ENCODE peak calls at places on chromosome 5, in four cellular contexts. J, Y, W and A are unnamed samples.
A peak's percentile ranks its signal among the peaks of the same experiment; 100 is the strongest.

GRCh38 chr5:69364414-69364813 is 4.9 kb downstream of the AK6 start:
- DNase-seq in W (peak; percentile 29), Y (no peak), J (peak; percentile 38), A (no peak)

GRCh38 chr5:82176115-82176514 is 102.0 kb downstream of the RPS23 start:
- DNase-seq in J (no peak), Y (no peak), W (no peak), A (no peak)

GRCh38 chr5:15003511-15003920 is 131.9 kb upstream of the ANKH start:
- DNase-seq in W (peak; percentile 59), Y (peak; percentile 13), J (peak; percentile 68), A (peak; percentile 82)

GRCh38 chr5:23352437-23352836 is 155.0 kb upstream of the PRDM9 start:
- DNase-seq in J (peak; percentile 9), W (peak; percentile 15), Y (no peak), A (no peak)

GRCh38 chr5:151202381-151203139 is 21.3 kb downstream of the CCDC69 start:
- DNase-seq in Y (no peak), W (no peak), J (no peak), A (peak; percentile 80)

GRCh38 chr5:39080597-39081204 is 6.5 kb upstream of the RICTOR start:
- DNase-seq in W (peak; percentile 56), Y (no peak), J (peak; percentile 85), A (peak; percentile 73)

GRCh38 chr5:136701191-136701590 is 335.8 kb upstream of the TRPC7 start:
- DNase-seq in W (no peak), Y (no peak), J (no peak), A (no peak)

GRCh38 chr5:43484049-43484849 is 584 bp upstream of the TMEM267 start:
- DNase-seq in J (peak; percentile 95), W (peak; percentile 69), Y (peak; percentile 60), A (peak; percentile 88)

GRCh38 chr5:52740007-52740406 is 47.7 kb upstream of the ITGA1 start:
- DNase-seq in J (no peak), Y (no peak), W (no peak), A (no peak)

GRCh38 chr5:93909356-93909755 is 168.0 kb upstream of the POU5F2 start:
- DNase-seq in Y (no peak), J (no peak), W (no peak), A (peak; percentile 23)

GRCh38 chr5:170313344-170313743 is 15.8 kb upstream of the LCP2 start:
- DNase-seq in Y (no peak), J (peak; percentile 37), W (no peak), A (no peak)

GRCh38 chr5:134103397-134103796 is 11.1 kb upstream of the TCF7 start:
- DNase-seq in W (no peak), Y (no peak), J (no peak), A (no peak)

GRCh38 chr5:135079282-135079681 is 45.3 kb upstream of the PITX1 start:
- DNase-seq in Y (no peak), J (no peak), W (no peak), A (no peak)

GRCh38 chr5:137309290-137309689 is 189.8 kb downstream of the SPOCK1 start:
- DNase-seq in J (no peak), W (no peak), Y (no peak), A (no peak)

GRCh38 chr5:37767961-37768360 is 71.9 kb downstream of the GDNF start:
- DNase-seq in W (no peak), Y (no peak), J (no peak), A (no peak)

GRCh38 chr5:91176288-91177016 is 206.7 kb downstream of the ARRDC3 start:
- DNase-seq in J (no peak), Y (no peak), W (no peak), A (no peak)

GRCh38 chr5:124421584-124421983 is 324.9 kb downstream of the ZNF608 start:
- DNase-seq in J (no peak), W (no peak), Y (no peak), A (no peak)

GRCh38 chr5:73902327-73903051 is 276.5 kb downstream of the ARHGEF28 start:
- DNase-seq in Y (peak; percentile 55), J (peak; percentile 55), W (peak; percentile 41), A (peak; percentile 62)

GRCh38 chr5:13930721-13931246 is 13.7 kb downstream of the DNAH5 start:
- DNase-seq in J (no peak), W (no peak), Y (no peak), A (no peak)

GRCh38 chr5:73747696-73748380 is 121.8 kb downstream of the ARHGEF28 start:
- DNase-seq in Y (no peak), W (no peak), J (no peak), A (peak; percentile 87)

GRCh38 chr5:122967625-122968024 is 68.9 kb downstream of the PPIC start:
- DNase-seq in W (no peak), Y (peak; percentile 43), J (no peak), A (no peak)

GRCh38 chr5:58080573-58080972 is 379.3 kb downstream of the PLK2 start:
- DNase-seq in J (no peak), Y (no peak), W (no peak), A (peak; percentile 35)

GRCh38 chr5:123814796-123815479 is 303.0 kb downstream of the CSNK1G3 start:
- DNase-seq in Y (no peak), J (no peak), W (no peak), A (peak; percentile 65)

GRCh38 chr5:38638656-38639055 is 82.2 kb upstream of the LIFR start:
- DNase-seq in W (no peak), J (no peak), Y (no peak), A (no peak)

GRCh38 chr5:142426129-142426641 is 101.4 kb upstream of the SPRY4 start:
- DNase-seq in W (no peak), Y (no peak), J (no peak), A (peak; percentile 85)

GRCh38 chr5:58459276-58459859 is 518 bp downstream of the PLK2 start:
- DNase-seq in J (no peak), Y (no peak), W (peak; percentile 1), A (peak; percentile 46)

DNA sequence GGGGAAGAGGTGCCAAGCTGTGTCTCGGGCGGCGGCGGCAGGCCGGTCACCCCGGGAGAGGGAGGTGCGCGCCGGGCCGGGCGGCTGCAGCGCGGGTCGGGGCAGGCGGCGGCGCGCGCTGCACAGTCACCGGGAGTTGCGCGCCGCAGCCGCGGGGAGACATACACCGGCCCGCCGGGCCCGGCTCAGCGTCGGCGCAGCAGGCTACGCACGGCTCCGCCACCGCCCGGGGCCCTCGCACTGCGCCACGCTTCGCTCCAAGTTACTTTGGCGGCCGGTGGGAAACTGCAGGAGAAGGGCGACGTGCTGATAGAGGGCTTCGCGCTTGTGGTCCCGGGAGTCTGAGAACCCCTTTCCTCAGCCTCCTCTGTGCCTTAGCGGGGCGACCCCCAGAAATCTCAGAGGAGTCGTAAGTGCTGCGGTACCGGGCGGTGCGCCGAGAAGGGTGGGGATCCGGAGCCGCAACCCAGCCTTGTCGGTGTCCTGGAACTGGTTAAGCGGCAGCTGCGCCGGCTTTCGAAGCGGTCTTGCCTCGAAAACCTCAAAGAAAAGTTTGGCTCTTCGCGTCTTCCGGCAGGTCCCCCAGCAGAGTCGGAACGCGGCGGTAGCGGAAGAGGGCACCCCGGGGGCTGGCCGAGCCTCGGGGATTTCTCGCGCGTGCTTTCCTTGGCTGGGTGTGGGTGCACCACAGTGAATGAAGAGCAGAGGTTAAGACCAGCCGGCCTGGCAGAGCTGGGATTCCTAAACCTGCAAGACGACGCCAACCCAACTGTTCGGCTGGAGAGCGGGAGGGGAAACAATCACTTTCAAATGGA is at the start of gene EFNA5:
- DNase-seq in Y (no peak), W (no peak), J (no peak), A (peak; percentile 65)
- TF ChIP-seq MYC in Y (no peak), W (no peak), J (no peak), A (no peak)

GRCh38 chr5:60843693-60844428 is at the start of gene ELOVL7:
- DNase-seq in J (peak; percentile 80), Y (no peak), W (peak; percentile 59), A (peak; percentile 14)
- TF ChIP-seq EZH2 in J (no peak), Y (no peak), W (no peak), A (peak; percentile 75)

GRCh38 chr5:157820593-157821252 is 38.2 kb downstream of the CLINT1 start:
- DNase-seq in J (peak; percentile 56), Y (no peak), W (peak; percentile 64), A (peak; percentile 80)
- TF ChIP-seq MYC in J (no peak), Y (no peak), W (no peak), A (no peak)

GRCh38 chr5:174732040-174733020 is 7.9 kb downstream of the MSX2 start:
- DNase-seq in W (no peak), Y (no peak), J (no peak), A (no peak)
- TF ChIP-seq EZH2 in W (no peak), Y (no peak), J (no peak), A (peak; percentile 55)

DNA sequence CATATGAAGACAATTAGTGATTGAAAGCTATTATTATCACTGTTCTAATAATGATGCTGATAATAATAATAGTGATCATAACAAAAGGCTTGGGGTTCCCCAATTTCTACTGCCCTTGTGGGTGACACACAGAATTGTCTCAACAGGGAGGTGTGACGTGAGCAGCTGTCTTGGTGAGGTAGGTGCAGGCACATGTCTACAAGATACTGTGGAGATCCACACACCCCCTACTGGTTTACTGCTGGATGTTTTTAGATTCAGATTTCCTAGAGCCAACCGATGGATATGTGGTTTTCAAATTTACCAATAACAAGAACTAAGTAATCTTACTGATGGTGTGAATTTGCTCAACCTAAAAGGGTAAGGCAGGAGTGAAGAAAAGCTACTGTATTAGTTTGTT is 139.0 kb downstream of the TARS1 start:
- DNase-seq in J (peak; percentile 4), W (no peak), Y (no peak), A (no peak)
- TF ChIP-seq MYC in J (no peak), W (no peak), Y (no peak), A (no peak)